ENCODE peak calls at places on chromosomes 3 and 15, in ten cellular contexts. O is CD8-positive, alpha-beta T cell; T is PC-3; F is ascending aorta; L is astrocyte of the cerebellum; A is GM06990; N is dorsolateral prefrontal cortex; S is transverse colon; Q is body of pancreas; K is AG04450. P is an unnamed sample.

GRCh38 chr3:66386011-66386924 is 114.6 kb downstream of the LRIG1 start:
- DNase-seq in O (no peak), T (no peak), F (no peak), L (no peak), A (peak; percentile 69), N (no peak), S (no peak), Q (no peak), K (no peak), P (peak; percentile 47)

GRCh38 chr15:93033434-93034045 is 55.5 kb downstream of the RGMA start:
- DNase-seq in O (peak; percentile 37), T (no peak), F (peak; percentile 62), L (no peak), A (no peak), N (no peak), S (no peak), Q (no peak), K (no peak), P (no peak)

GRCh38 chr3:149969110-149969944 is 1.4 kb downstream of the PFN2 start:
- DNase-seq in O (no peak), T (peak; percentile 81), F (peak; percentile 81), L (peak; percentile 67), A (no peak), N (peak; percentile 39), S (peak; percentile 31), Q (peak; percentile 55), K (peak; percentile 68), P (no peak)

GRCh38 chr3:169822540-169822939 is 9.8 kb upstream of the LRRC34 start:
- DNase-seq in O (no peak), T (no peak), F (no peak), L (no peak), A (no peak), N (no peak), S (peak; percentile 20), Q (no peak), K (no peak), P (no peak)

GRCh38 chr3:87437765-87438164 is 161.4 kb upstream of the POU1F1 start:
- DNase-seq in O (no peak), T (peak; percentile 38), F (no peak), L (no peak), A (no peak), N (no peak), S (no peak), Q (no peak), K (no peak), P (no peak)

GRCh38 chr3:130746296-130747039 is at the start of gene PIK3R4:
- DNase-seq in O (peak; percentile 93), T (peak; percentile 96), F (peak; percentile 98), L (peak; percentile 96), A (peak; percentile 80), N (peak; percentile 96), S (peak; percentile 96), Q (peak; percentile 93), K (peak; percentile 92), P (peak; percentile 99)

GRCh38 chr3:76523337-76523736 is 516.6 kb upstream of the ROBO2 start:
- DNase-seq in O (no peak), T (no peak), F (no peak), L (no peak), A (no peak), N (no peak), S (no peak), Q (no peak), K (no peak), P (no peak)

GRCh38 chr3:69255928-69256327 is 130.0 kb downstream of the FRMD4B start:
- DNase-seq in O (no peak), T (no peak), F (no peak), L (no peak), A (no peak), N (no peak), S (no peak), Q (no peak), K (no peak), P (no peak)

GRCh38 chr3:72721696-72722381 is 126.4 kb downstream of the SHQ1 start:
- DNase-seq in O (no peak), T (no peak), F (no peak), L (no peak), A (no peak), N (no peak), S (no peak), Q (no peak), K (no peak), P (no peak)

GRCh38 chr3:177483182-177483967 is 286.1 kb upstream of the TBL1XR1 start:
- DNase-seq in O (no peak), T (peak; percentile 26), F (no peak), L (no peak), A (no peak), N (no peak), S (peak; percentile 28), Q (peak; percentile 37), K (no peak), P (no peak)

GRCh38 chr3:128491900-128492352 is 1.1 kb downstream of the GATA2 start:
- DNase-seq in O (no peak), T (no peak), F (peak; percentile 41), L (no peak), A (no peak), N (no peak), S (no peak), Q (no peak), K (no peak), P (no peak)

GRCh38 chr15:69469467-69470191 is 17.0 kb downstream of the RPLP1 start:
- DNase-seq in O (no peak), T (no peak), F (peak; percentile 49), L (no peak), A (no peak), N (no peak), S (no peak), Q (no peak), K (no peak), P (no peak)

GRCh38 chr3:108053025-108053424 is 37.8 kb downstream of the CD47 start:
- DNase-seq in O (no peak), T (peak; percentile 96), F (no peak), L (no peak), A (no peak), N (no peak), S (no peak), Q (peak; percentile 9), K (no peak), P (no peak)

GRCh38 chr15:57027596-57027995 is 109.2 kb downstream of the TCF12 start:
- DNase-seq in O (no peak), T (no peak), F (no peak), L (no peak), A (no peak), N (no peak), S (no peak), Q (no peak), K (no peak), P (no peak)

GRCh38 chr3:122258757-122259371 is 66.2 kb upstream of the CSTA start:
- DNase-seq in O (no peak), T (peak; percentile 81), F (no peak), L (peak; percentile 16), A (peak; percentile 69), N (no peak), S (peak; percentile 71), Q (peak; percentile 87), K (peak; percentile 7), P (peak; percentile 67)

GRCh38 chr3:25971736-25972135 is 181.8 kb downstream of the OXSM start:
- DNase-seq in O (no peak), T (no peak), F (no peak), L (no peak), A (no peak), N (no peak), S (no peak), Q (peak; percentile 5), K (no peak), P (no peak)

GRCh38 chr3:15654891-15655290 is 53.3 kb downstream of the BTD start:
- DNase-seq in O (no peak), T (no peak), F (no peak), L (no peak), A (no peak), N (no peak), S (no peak), Q (no peak), K (no peak), P (no peak)

GRCh38 chr3:111252795-111253194 is 181.2 kb downstream of the NECTIN3 start:
- DNase-seq in O (no peak), T (peak; percentile 57), F (no peak), L (peak; percentile 5), A (no peak), N (no peak), S (no peak), Q (peak; percentile 11), K (no peak), P (no peak)

GRCh38 chr15:96353931-96354730 is 23.6 kb downstream of the NR2F2 start:
- DNase-seq in O (peak; percentile 42), T (peak; percentile 22), F (no peak), L (no peak), A (no peak), N (no peak), S (no peak), Q (peak; percentile 29), K (no peak), P (no peak)
- TF ChIP-seq CTCF in O (no peak), T (no peak), F (peak; percentile 42), L (peak; percentile 76), A (no peak), N (no peak), S (no peak), Q (peak; percentile 21), K (peak; percentile 78), P (no peak)

GRCh38 chr3:32568953-32569352 is 1.7 kb downstream of the DYNC1LI1 start:
- DNase-seq in O (no peak), T (no peak), F (no peak), L (no peak), A (no peak), N (no peak), S (no peak), Q (no peak), K (no peak), P (no peak)
- H3K4me3 ChIP-seq in O (peak overlapping the region; percentile 72), T (peak overlapping the region; percentile 82), F (peak overlapping the region; percentile 92), L (peak overlapping the region; percentile 89), A (peak overlapping the region; percentile 94), N (peak overlapping the region; percentile 93), S (no peak overlapping the region), Q (no peak overlapping the region), K (peak overlapping the region; percentile 90), P (peak overlapping the region; percentile 97)

DNA sequence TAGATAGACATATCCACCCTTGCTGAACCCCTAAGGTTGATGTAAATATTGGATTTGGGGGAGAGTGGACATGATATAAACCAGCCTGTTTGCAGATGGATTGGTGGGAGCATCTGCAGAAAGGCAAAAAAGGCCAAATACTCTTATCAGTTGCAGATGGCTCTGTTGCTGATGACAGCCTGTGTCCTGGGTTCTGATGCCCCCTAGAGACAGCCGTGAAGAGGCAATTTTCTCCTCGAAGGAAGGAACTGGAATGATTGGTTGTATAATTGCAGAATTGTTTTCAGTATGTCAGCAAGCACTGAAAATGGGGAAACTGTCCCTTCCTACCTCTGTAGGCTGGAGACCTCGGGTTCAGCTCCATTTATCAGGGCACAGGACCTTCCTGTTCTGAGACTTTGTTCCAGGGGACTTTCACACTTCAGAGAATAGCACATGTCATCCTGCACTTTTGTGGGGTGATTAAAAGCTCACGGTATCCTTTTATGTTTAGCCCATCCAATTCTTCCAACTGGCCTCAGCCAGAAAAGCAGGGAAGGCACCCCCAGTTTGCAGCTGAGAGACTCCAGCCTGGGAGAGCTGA is 103.0 kb downstream of the PGPEP1L start:
- DNase-seq in O (no peak), T (peak; percentile 60), F (peak; percentile 39), L (no peak), A (no peak), N (peak; percentile 31), S (peak; percentile 22), Q (no peak), K (peak; percentile 39), P (no peak)
- TF ChIP-seq CTCF in O (no peak), T (peak; percentile 84), F (peak; percentile 13), L (peak; percentile 77), A (peak; percentile 78), N (peak; percentile 61), S (peak; percentile 19), Q (peak; percentile 30), K (peak; percentile 78), P (peak; percentile 69)

GRCh38 chr15:42057744-42058646 is 36.4 kb downstream of the PLA2G4D start:
- DNase-seq in O (peak; percentile 37), T (peak; percentile 48), F (no peak), L (no peak), A (no peak), N (no peak), S (no peak), Q (no peak), K (no peak), P (no peak)
- H3K4me3 ChIP-seq in O (no peak overlapping the region), T (peak overlapping the region; percentile 39), F (no peak overlapping the region), L (no peak overlapping the region), A (no peak overlapping the region), N (no peak overlapping the region), S (no peak overlapping the region), Q (no peak overlapping the region), K (no peak overlapping the region), P (no peak overlapping the region)

P was measured in GM12864.